ENCODE peak calls at places on chromosomes 4 and X, in seven cellular contexts. X, B, S, N, W, U and A are unnamed samples.

GRCh38 chr4:60019180-60019579 is 1180.9 kb upstream of the ADGRL3 start:
- DNase-seq in X (no peak), B (no peak), S (no peak), N (no peak), W (no peak), U (no peak), A (no peak)

GRCh38 chr4:102139932-102140331 is 205.3 kb downstream of the SLC39A8 start:
- DNase-seq in X (no peak), B (no peak), S (no peak), N (no peak), W (no peak), U (no peak), A (no peak)

GRCh38 chrX:110004210-110004609 is 1.3 kb downstream of the TMEM164 start:
- DNase-seq in X (no peak), B (no peak), S (no peak), N (no peak), W (no peak), U (peak; percentile 74), A (no peak)

GRCh38 chrX:13487731-13488505 is 81.5 kb upstream of the EGFL6 start:
- DNase-seq in X (peak; percentile 73), B (no peak), S (peak; percentile 80), N (peak; percentile 93), W (peak; percentile 68), U (no peak), A (peak; percentile 72)

GRCh38 chr4:84804126-84804525 is 162.4 kb downstream of the WDFY3 start:
- DNase-seq in X (no peak), B (no peak), S (no peak), N (peak; percentile 44), W (no peak), U (no peak), A (no peak)

GRCh38 chrX:105483011-105483410 is 262.5 kb upstream of the TEX13A start:
- DNase-seq in X (no peak), B (no peak), S (no peak), N (peak; percentile 46), W (no peak), U (no peak), A (no peak)

GRCh38 chr4:65083076-65083475 is 587.2 kb downstream of the EPHA5 start:
- DNase-seq in X (no peak), B (no peak), S (no peak), N (no peak), W (no peak), U (no peak), A (no peak)

GRCh38 chrX:38959736-38960534 is 158.7 kb downstream of the MID1IP1 start:
- DNase-seq in X (no peak), B (no peak), S (no peak), N (no peak), W (no peak), U (no peak), A (no peak)

GRCh38 chrX:9682456-9682855 is 83.2 kb downstream of the GPR143 start:
- DNase-seq in X (peak; percentile 1), B (no peak), S (no peak), N (peak; percentile 39), W (no peak), U (peak; percentile 40), A (no peak)

GRCh38 chr4:69025191-69025998 is 70.9 kb upstream of the UGT2B7 start:
- DNase-seq in X (no peak), B (no peak), S (no peak), N (no peak), W (peak; percentile 24), U (peak; percentile 29), A (no peak)

GRCh38 chr4:101345596-101346311 is 1.6 kb downstream of the PPP3CA start:
- DNase-seq in X (peak; percentile 49), B (peak; percentile 77), S (no peak), N (peak; percentile 61), W (peak; percentile 74), U (peak; percentile 61), A (no peak)

GRCh38 chrX:10399152-10399741 is 221.1 kb downstream of the MID1 start:
- DNase-seq in X (no peak), B (no peak), S (no peak), N (no peak), W (no peak), U (no peak), A (no peak)

GRCh38 chr4:152327606-152328453 is 208.1 kb downstream of the FBXW7 start:
- DNase-seq in X (no peak), B (no peak), S (no peak), N (no peak), W (no peak), U (no peak), A (no peak)